ENCODE peak calls at places on chromosomes 5 and 9, in five cellular contexts. One of them, this sample, is unnamed.

GRCh38 chr9:110752766-110753165 is 84.2 kb downstream of the MUSK start:
- DNase-seq in foreskin keratinocyte: peak; percentile 95
- DNase-seq in ACHN: no peak
- DNase-seq in COLO829: peak; percentile 29
- DNase-seq in heart left ventricle: no peak
- DNase-seq in this sample: no peak

GRCh38 chr5:107248065-107248695 is 422.6 kb downstream of the EFNA5 start:
- DNase-seq in foreskin keratinocyte: peak; percentile 32
- DNase-seq in ACHN: peak; percentile 41
- DNase-seq in COLO829: peak; percentile 32
- DNase-seq in heart left ventricle: peak; percentile 24
- DNase-seq in this sample: no peak

GRCh38 chr9:36928670-36929349 is 105.3 kb downstream of the PAX5 start:
- DNase-seq in foreskin keratinocyte: peak; percentile 72
- DNase-seq in ACHN: peak; percentile 55
- DNase-seq in COLO829: peak; percentile 90
- DNase-seq in heart left ventricle: no peak
- DNase-seq in this sample: no peak

GRCh38 chr9:89400398-89401116 is 82.3 kb downstream of the SECISBP2 start:
- DNase-seq in foreskin keratinocyte: no peak
- DNase-seq in ACHN: no peak
- DNase-seq in COLO829: no peak
- DNase-seq in heart left ventricle: no peak
- DNase-seq in this sample: no peak

GRCh38 chr9:30065888-30066287 is 2318.6 kb upstream of the ACO1 start:
- DNase-seq in foreskin keratinocyte: no peak
- DNase-seq in ACHN: no peak
- DNase-seq in COLO829: no peak
- DNase-seq in heart left ventricle: no peak
- DNase-seq in this sample: no peak

GRCh38 chr9:108535526-108535925 is 320.3 kb downstream of the ACTL7B start:
- DNase-seq in foreskin keratinocyte: no peak
- DNase-seq in ACHN: peak; percentile 14
- DNase-seq in COLO829: peak; percentile 19
- DNase-seq in heart left ventricle: no peak
- DNase-seq in this sample: no peak

GRCh38 chr5:77015938-77016569 is 14.2 kb upstream of the AGGF1 start:
- DNase-seq in foreskin keratinocyte: peak; percentile 40
- DNase-seq in ACHN: peak; percentile 52
- DNase-seq in COLO829: peak; percentile 20
- DNase-seq in heart left ventricle: no peak
- DNase-seq in this sample: peak; percentile 11

GRCh38 chr5:178325311-178326053 is 92.9 kb upstream of the PHYKPL start:
- DNase-seq in foreskin keratinocyte: no peak
- DNase-seq in ACHN: no peak
- DNase-seq in COLO829: no peak
- DNase-seq in heart left ventricle: no peak
- DNase-seq in this sample: no peak

GRCh38 chr5:9063615-9064245 is 482.1 kb downstream of the SEMA5A start:
- DNase-seq in foreskin keratinocyte: no peak
- DNase-seq in ACHN: no peak
- DNase-seq in COLO829: no peak
- DNase-seq in heart left ventricle: no peak
- DNase-seq in this sample: no peak

GRCh38 chr9:106921341-106921899 is 58.5 kb downstream of the ZNF462 start:
- DNase-seq in foreskin keratinocyte: peak; percentile 71
- DNase-seq in ACHN: no peak
- DNase-seq in COLO829: peak; percentile 90
- DNase-seq in heart left ventricle: peak; percentile 62
- DNase-seq in this sample: peak; percentile 84

GRCh38 chr5:15807861-15808260 is 307.9 kb downstream of the FBXL7 start:
- DNase-seq in foreskin keratinocyte: no peak
- DNase-seq in ACHN: no peak
- DNase-seq in COLO829: no peak
- DNase-seq in heart left ventricle: peak; percentile 66
- DNase-seq in this sample: no peak

GRCh38 chr9:127059648-127060365 is 62.6 kb downstream of the ANGPTL2 start:
- DNase-seq in foreskin keratinocyte: no peak
- DNase-seq in ACHN: no peak
- DNase-seq in COLO829: no peak
- DNase-seq in heart left ventricle: no peak
- DNase-seq in this sample: no peak

GRCh38 chr9:98678244-98678842 is 30.4 kb downstream of the GABBR2 start:
- DNase-seq in foreskin keratinocyte: peak; percentile 4
- DNase-seq in ACHN: no peak
- DNase-seq in COLO829: no peak
- DNase-seq in heart left ventricle: no peak
- DNase-seq in this sample: no peak

This sample was measured in NCI-H1105 treated with DMSO at 0.1 percent for 48 hours.